ENCODE peak calls at places on chromosomes 5 and 9, in five cellular contexts. R, E, B, F and W are unnamed samples.

GRCh38 chr5:147344861-147345260 is 110.0 kb downstream of the STK32A start:
- DNase-seq in R (no peak), E (no peak), B (no peak), F (no peak), W (no peak)

GRCh38 chr9:22050924-22051323 is 41.8 kb upstream of the CDKN2B start:
- DNase-seq in R (no peak), E (no peak), B (no peak), F (no peak), W (no peak)

GRCh38 chr5:115732026-115732425 is 84.4 kb downstream of the CDO1 start:
- DNase-seq in R (no peak), E (no peak), B (no peak), F (no peak), W (no peak)

GRCh38 chr5:137036630-137037029 is 462.5 kb downstream of the SPOCK1 start:
- DNase-seq in R (peak; percentile 55), E (no peak), B (no peak), F (peak; percentile 17), W (no peak)

GRCh38 chr5:580436-580835 is 31.7 kb upstream of the CEP72 start:
- DNase-seq in R (no peak), E (no peak), B (no peak), F (no peak), W (peak; percentile 14)

GRCh38 chr5:68033961-68034581 is 181.5 kb upstream of the PIK3R1 start:
- DNase-seq in R (no peak), E (peak; percentile 39), B (peak; percentile 30), F (no peak), W (no peak)

GRCh38 chr9:107246259-107247254 is 36.5 kb upstream of the RAD23B start:
- DNase-seq in R (peak; percentile 68), E (no peak), B (no peak), F (peak; percentile 15), W (no peak)

GRCh38 chr5:67360047-67360446 is 163.4 kb upstream of the CD180 start:
- DNase-seq in R (no peak), E (no peak), B (no peak), F (no peak), W (no peak)

GRCh38 chr9:4417578-4418325 is 72.5 kb upstream of the SLC1A1 start:
- DNase-seq in R (no peak), E (no peak), B (no peak), F (no peak), W (no peak)

GRCh38 chr5:36070687-36071571 is 4.2 kb upstream of the UGT3A2 start:
- DNase-seq in R (no peak), E (no peak), B (no peak), F (no peak), W (peak; percentile 49)

GRCh38 chr5:107468286-107468685 is 202.5 kb downstream of the EFNA5 start:
- DNase-seq in R (no peak), E (no peak), B (no peak), F (no peak), W (no peak)

GRCh38 chr5:150771034-150771795 is 7.3 kb upstream of the SMIM3 start:
- DNase-seq in R (no peak), E (no peak), B (no peak), F (no peak), W (no peak)

GRCh38 chr9:124260769-124261603 is 3.2 kb downstream of the NEK6 start:
- DNase-seq in R (no peak), E (peak; percentile 63), B (no peak), F (peak; percentile 39), W (no peak)

GRCh38 chr5:67199859-67200258 is 3.3 kb upstream of the CD180 start:
- DNase-seq in R (no peak), E (no peak), B (no peak), F (no peak), W (no peak)

GRCh38 chr9:116539549-116539948 is 147.6 kb upstream of the TRIM32 start:
- DNase-seq in R (no peak), E (no peak), B (no peak), F (no peak), W (no peak)

GRCh38 chr5:130017173-130017572 is 112.9 kb downstream of the CHSY3 start:
- DNase-seq in R (no peak), E (no peak), B (no peak), F (no peak), W (no peak)

GRCh38 chr5:150058480-150059126 is 27.8 kb downstream of the CSF1R start:
- DNase-seq in R (no peak), E (peak; percentile 64), B (no peak), F (peak; percentile 78), W (no peak)

GRCh38 chr9:114184071-114184470 is 28.7 kb downstream of the COL27A1 start:
- DNase-seq in R (no peak), E (peak; percentile 25), B (no peak), F (no peak), W (peak; percentile 47)

GRCh38 chr5:68172314-68172713 is 43.2 kb upstream of the PIK3R1 start:
- DNase-seq in R (peak; percentile 15), E (no peak), B (no peak), F (no peak), W (peak; percentile 51)

GRCh38 chr9:33142531-33142930 is 24.6 kb downstream of the B4GALT1 start:
- DNase-seq in R (no peak), E (no peak), B (no peak), F (no peak), W (no peak)

GRCh38 chr9:16331527-16331926 is 538.9 kb downstream of the BNC2 start:
- DNase-seq in R (no peak), E (no peak), B (no peak), F (no peak), W (no peak)

GRCh38 chr5:115695290-115695689 is 69.5 kb upstream of the TMED7 start:
- DNase-seq in R (no peak), E (peak; percentile 62), B (no peak), F (no peak), W (no peak)

GRCh38 chr5:108727154-108727638 is 20.5 kb upstream of the FER start:
- DNase-seq in R (peak; percentile 18), E (peak; percentile 69), B (peak; percentile 29), F (peak; percentile 64), W (no peak)

GRCh38 chr5:55480781-55481180 is 54.0 kb downstream of the PLPP1 start:
- DNase-seq in R (no peak), E (peak; percentile 58), B (no peak), F (no peak), W (no peak)

GRCh38 chr5:128613757-128614156 is 75.7 kb upstream of the FBN2 start:
- DNase-seq in R (no peak), E (no peak), B (no peak), F (no peak), W (no peak)

GRCh38 chr5:41794478-41794877 is 75.7 kb downstream of the OXCT1 start:
- DNase-seq in R (no peak), E (peak; percentile 93), B (no peak), F (peak; percentile 80), W (no peak)

GRCh38 chr5:163580516-163580915 is 75.1 kb downstream of the MAT2B start:
- DNase-seq in R (no peak), E (no peak), B (no peak), F (no peak), W (no peak)

GRCh38 chr9:111621895-111622480 is 9.1 kb upstream of the DNAJC25 start:
- DNase-seq in R (peak; percentile 19), E (peak; percentile 64), B (peak; percentile 58), F (peak; percentile 61), W (no peak)

GRCh38 chr5:41870621-41871048 is 410 bp upstream of the OXCT1 start:
- DNase-seq in R (no peak), E (no peak), B (no peak), F (no peak), W (no peak)

GRCh38 chr5:132854301-132854700 is 12.0 kb downstream of the GDF9 start:
- DNase-seq in R (no peak), E (no peak), B (no peak), F (no peak), W (no peak)

GRCh38 chr9:37198034-37198718 is 77.8 kb downstream of the ZCCHC7 start:
- DNase-seq in R (no peak), E (no peak), B (no peak), F (no peak), W (no peak)

GRCh38 chr5:107955321-107955720 is 284.6 kb upstream of the EFNA5 start:
- DNase-seq in R (peak; percentile 22), E (no peak), B (no peak), F (no peak), W (no peak)

DNA sequence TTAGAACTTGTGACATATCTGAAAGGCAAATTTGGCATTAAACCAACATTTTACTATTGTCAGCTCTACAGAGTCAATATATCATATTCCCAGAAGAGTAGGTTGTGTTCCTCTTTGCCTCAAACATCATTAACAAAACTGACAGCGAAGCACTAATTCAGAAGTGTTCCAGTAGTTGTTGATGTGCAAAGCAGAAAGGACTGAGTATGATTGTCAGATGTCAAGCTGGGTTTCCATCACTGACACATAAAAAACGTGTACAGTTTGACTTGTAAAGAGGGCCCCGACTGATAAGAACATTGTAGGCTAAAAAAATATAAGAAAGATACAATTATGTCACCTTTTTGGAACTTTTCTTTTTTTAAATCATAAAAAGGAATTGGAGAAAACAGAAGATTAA is 101.5 kb upstream of the ZNF608 start:
- DNase-seq in R (no peak), E (no peak), B (no peak), F (no peak), W (no peak)
- H3K9me3 ChIP-seq in R (no peaks in the 10 kb centered on the region), E (no peaks in the 10 kb centered on the region), B (no peaks in the 10 kb centered on the region), F (no peaks in the 10 kb centered on the region), W (no peaks in the 10 kb centered on the region)

GRCh38 chr9:126514037-126514821 is 99.5 kb upstream of the LMX1B start:
- DNase-seq in R (peak; percentile 90), E (peak; percentile 28), B (no peak), F (peak; percentile 50), W (peak; percentile 70)
- H3K4me3 ChIP-seq in R (peak overlapping the region; percentile 31), E (no peak overlapping the region), B (no peak overlapping the region), F (no peak overlapping the region), W (no peak overlapping the region)

DNA sequence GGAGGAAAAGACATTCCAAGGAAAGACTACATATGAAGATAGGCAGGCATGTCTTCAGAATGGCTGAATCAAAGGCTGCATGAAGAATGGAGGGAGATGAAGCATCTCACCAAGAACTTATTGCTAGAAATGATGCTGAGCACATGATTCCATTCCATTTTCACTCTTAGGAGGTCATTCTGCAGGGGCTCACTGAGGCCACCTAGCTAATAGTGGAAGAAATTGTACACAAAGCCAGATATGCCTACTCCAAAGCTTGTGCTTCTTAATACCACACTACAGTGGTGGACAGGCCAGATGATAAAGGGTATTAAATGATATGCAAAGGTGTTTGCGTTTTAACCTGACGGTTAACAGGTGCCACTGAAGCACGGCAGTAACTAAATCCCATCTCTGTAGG is 14.7 kb downstream of the NDUFA8 start:
- DNase-seq in R (no peak), E (peak; percentile 21), B (no peak), F (no peak), W (no peak)
- H3K36me3 ChIP-seq in R (no peaks in the 10 kb centered on the region), E (peaks cover 2% of the 10 kb centered on the region), B (no peaks in the 10 kb centered on the region), F (peaks cover 67% of the 10 kb centered on the region), W (no peaks in the 10 kb centered on the region)

GRCh38 chr5:155792873-155793272 is 534.1 kb upstream of the SGCD start:
- DNase-seq in R (no peak), E (no peak), B (no peak), F (no peak), W (no peak)
- H3K9me3 ChIP-seq in R (peaks cover 20% of the 10 kb centered on the region), E (no peaks in the 10 kb centered on the region), B (no peaks in the 10 kb centered on the region), F (peaks cover 13% of the 10 kb centered on the region), W (no peaks in the 10 kb centered on the region)

GRCh38 chr5:79235578-79236363 is at the start of gene JMY:
- DNase-seq in R (peak; percentile 94), E (peak; percentile 91), B (peak; percentile 88), F (peak; percentile 88), W (peak; percentile 89)
- H3K4me3 ChIP-seq in R (peak within 1 kb of the TSS; percentile 85), E (peak within 1 kb of the TSS; percentile 71), B (peak within 1 kb of the TSS; percentile 94), F (peak within 1 kb of the TSS; percentile 83), W (peak within 1 kb of the TSS; percentile 77)